ENCODE peak calls at places on chromosomes 2 and 18, in eight cellular contexts. J, Z, H, V, T, Y, S and C are unnamed samples.

GRCh38 chr2:239140346-239141020 is 260.3 kb downstream of the HDAC4 start:
- DNase-seq in J (no peak), Z (no peak), H (no peak), V (no peak), T (no peak), Y (peak; percentile 80), S (no peak), C (no peak)

GRCh38 chr18:78699516-78699915 is 280.1 kb upstream of the SALL3 start:
- DNase-seq in J (no peak), Z (no peak), H (no peak), V (no peak), T (no peak), Y (no peak), S (no peak), C (no peak)

GRCh38 chr2:215920244-215921100 is 92.9 kb downstream of the MREG start:
- DNase-seq in J (peak; percentile 37), Z (peak; percentile 52), H (no peak), V (peak; percentile 63), T (peak; percentile 57), Y (peak; percentile 63), S (peak; percentile 72), C (no peak)

GRCh38 chr2:10877691-10878111 is 34.0 kb upstream of the KCNF1 start:
- DNase-seq in J (no peak), Z (no peak), H (no peak), V (no peak), T (no peak), Y (no peak), S (no peak), C (no peak)

GRCh38 chr18:71398530-71398929 is 1109.7 kb downstream of the SOCS6 start:
- DNase-seq in J (no peak), Z (no peak), H (no peak), V (no peak), T (no peak), Y (no peak), S (peak; percentile 1), C (peak; percentile 6)

GRCh38 chr18:9008203-9008708 is 94.2 kb upstream of the NDUFV2 start:
- DNase-seq in J (no peak), Z (no peak), H (no peak), V (no peak), T (no peak), Y (no peak), S (no peak), C (no peak)

GRCh38 chr2:73009177-73009839 is 62.2 kb downstream of the SFXN5 start:
- DNase-seq in J (no peak), Z (no peak), H (no peak), V (no peak), T (no peak), Y (no peak), S (no peak), C (no peak)

GRCh38 chr2:75560022-75560767 is 544 bp downstream of the EVA1A start:
- DNase-seq in J (no peak), Z (peak; percentile 36), H (no peak), V (peak; percentile 31), T (peak; percentile 33), Y (peak; percentile 64), S (peak; percentile 75), C (no peak)

GRCh38 chr18:37955201-37955600 is 389.6 kb upstream of the CELF4 start:
- DNase-seq in J (no peak), Z (no peak), H (no peak), V (no peak), T (no peak), Y (no peak), S (no peak), C (no peak)

GRCh38 chr2:70233892-70234291 is 14.5 kb downstream of the TIA1 start:
- DNase-seq in J (no peak), Z (no peak), H (no peak), V (no peak), T (no peak), Y (no peak), S (no peak), C (no peak)

GRCh38 chr2:3628800-3629199 is 29.2 kb upstream of the ALLC start:
- DNase-seq in J (no peak), Z (no peak), H (no peak), V (no peak), T (no peak), Y (no peak), S (peak; percentile 82), C (no peak)

GRCh38 chr2:178392215-178392614 is 58.8 kb downstream of the PRKRA start:
- DNase-seq in J (no peak), Z (no peak), H (no peak), V (no peak), T (no peak), Y (no peak), S (no peak), C (no peak)

GRCh38 chr2:96887419-96888081 is 17.7 kb upstream of the SEMA4C start:
- DNase-seq in J (no peak), Z (no peak), H (no peak), V (no peak), T (peak; percentile 46), Y (no peak), S (no peak), C (no peak)

GRCh38 chr2:5926896-5927512 is 234.8 kb downstream of the SOX11 start:
- DNase-seq in J (no peak), Z (no peak), H (no peak), V (no peak), T (no peak), Y (no peak), S (no peak), C (no peak)

GRCh38 chr2:147049888-147050446 is 794.9 kb upstream of the ACVR2A start:
- DNase-seq in J (no peak), Z (no peak), H (no peak), V (no peak), T (no peak), Y (no peak), S (no peak), C (no peak)

GRCh38 chr2:119476301-119477117 is 44.9 kb downstream of the TMEM37 start:
- DNase-seq in J (peak; percentile 5), Z (peak; percentile 63), H (peak; percentile 23), V (peak; percentile 70), T (peak; percentile 42), Y (peak; percentile 42), S (peak; percentile 91), C (peak; percentile 18)

GRCh38 chr2:149192425-149192824 is 138.0 kb upstream of the LYPD6 start:
- DNase-seq in J (no peak), Z (no peak), H (no peak), V (peak; percentile 54), T (no peak), Y (no peak), S (no peak), C (no peak)

GRCh38 chr18:79242246-79242645 is 153.5 kb upstream of the NFATC1 start:
- DNase-seq in J (no peak), Z (no peak), H (no peak), V (no peak), T (no peak), Y (no peak), S (no peak), C (no peak)

GRCh38 chr18:10752407-10752806 is 226.6 kb downstream of the NAPG start:
- DNase-seq in J (no peak), Z (no peak), H (no peak), V (peak; percentile 30), T (no peak), Y (no peak), S (no peak), C (no peak)

GRCh38 chr18:66046025-66046602 is 295.3 kb downstream of the CDH7 start:
- DNase-seq in J (no peak), Z (no peak), H (no peak), V (no peak), T (no peak), Y (no peak), S (peak; percentile 15), C (no peak)

GRCh38 chr2:85545780-85546240 is 6.8 kb downstream of the MAT2A start:
- DNase-seq in J (no peak), Z (no peak), H (no peak), V (no peak), T (no peak), Y (no peak), S (no peak), C (peak; percentile 37)

GRCh38 chr2:178427458-178427857 is 23.5 kb downstream of the PRKRA start:
- DNase-seq in J (no peak), Z (no peak), H (no peak), V (no peak), T (no peak), Y (no peak), S (no peak), C (no peak)

GRCh38 chr18:11905613-11906012 is 2.5 kb downstream of the MPPE1 start:
- DNase-seq in J (no peak), Z (no peak), H (no peak), V (no peak), T (no peak), Y (no peak), S (peak; percentile 31), C (no peak)

GRCh38 chr2:206198677-206199076 is 39.0 kb downstream of the EEF1B2 start:
- DNase-seq in J (no peak), Z (peak; percentile 49), H (peak; percentile 52), V (peak; percentile 29), T (no peak), Y (no peak), S (no peak), C (no peak)

GRCh38 chr2:186477782-186478181 is 8.3 kb upstream of the ZC3H15 start:
- DNase-seq in J (no peak), Z (no peak), H (no peak), V (no peak), T (no peak), Y (no peak), S (no peak), C (no peak)

GRCh38 chr2:108612514-108613183 is 78.4 kb downstream of the LIMS1 start:
- DNase-seq in J (peak; percentile 41), Z (no peak), H (no peak), V (no peak), T (no peak), Y (no peak), S (no peak), C (no peak)

GRCh38 chr2:196059491-196059960 is 9.1 kb downstream of the DNAH7 start:
- DNase-seq in J (no peak), Z (no peak), H (no peak), V (no peak), T (no peak), Y (no peak), S (peak; percentile 41), C (no peak)

GRCh38 chr2:178860551-178860950 is 53.3 kb upstream of the TTN start:
- DNase-seq in J (no peak), Z (no peak), H (no peak), V (no peak), T (no peak), Y (no peak), S (no peak), C (no peak)

GRCh38 chr18:63180971-63181376 is 138.6 kb downstream of the BCL2 start:
- DNase-seq in J (no peak), Z (no peak), H (no peak), V (no peak), T (no peak), Y (no peak), S (no peak), C (no peak)

GRCh38 chr18:45008694-45009372 is 328.1 kb downstream of the SETBP1 start:
- DNase-seq in J (no peak), Z (no peak), H (no peak), V (no peak), T (no peak), Y (no peak), S (no peak), C (no peak)

GRCh38 chr2:12861344-12861942 is 144.7 kb downstream of the TRIB2 start:
- DNase-seq in J (no peak), Z (no peak), H (peak; percentile 45), V (no peak), T (no peak), Y (no peak), S (no peak), C (no peak)

GRCh38 chr2:33706410-33706809 is 107.3 kb upstream of the FAM98A start:
- DNase-seq in J (no peak), Z (no peak), H (no peak), V (no peak), T (no peak), Y (no peak), S (no peak), C (no peak)

GRCh38 chr2:182818541-182819308 is 47.7 kb downstream of the FRZB start:
- DNase-seq in J (no peak), Z (no peak), H (no peak), V (no peak), T (no peak), Y (no peak), S (peak; percentile 68), C (peak; percentile 49)

GRCh38 chr2:64203131-64204005 is 59.1 kb upstream of the PELI1 start:
- DNase-seq in J (no peak), Z (no peak), H (no peak), V (peak; percentile 13), T (no peak), Y (peak; percentile 78), S (no peak), C (no peak)